ENCODE peak calls at places on chromosomes 12 and 14, in four cellular contexts. One of them, this sample, is unnamed.

GRCh38 chr12:7269273-7269672 is 34.6 kb upstream of the ACSM4 start:
- DNase-seq in A549: no peak
- DNase-seq in uterus: no peak
- DNase-seq in GM12878: no peak
- DNase-seq in this sample: no peak

GRCh38 chr12:26153421-26154154 is 28.8 kb upstream of the BHLHE41 start:
- DNase-seq in A549: peak
- DNase-seq in uterus: peak
- DNase-seq in GM12878: no peak
- DNase-seq in this sample: no peak

GRCh38 chr12:99045158-99045557 is 400.1 kb downstream of the APAF1 start:
- DNase-seq in A549: no peak
- DNase-seq in GM12878: no peak
- DNase-seq in uterus: no peak
- DNase-seq in this sample: no peak

GRCh38 chr14:99603471-99603933 is 505 bp downstream of the CCDC85C start:
- DNase-seq in uterus: peak
- DNase-seq in A549: peak
- DNase-seq in GM12878: no peak
- DNase-seq in this sample: no peak

GRCh38 chr12:64270411-64270810 is 48.3 kb upstream of the KICS2 start:
- DNase-seq in uterus: no peak
- DNase-seq in GM12878: no peak
- DNase-seq in A549: no peak
- DNase-seq in this sample: no peak

GRCh38 chr14:92122351-92122677 is 545 bp downstream of the CPSF2 start:
- DNase-seq in A549: peak
- DNase-seq in GM12878: no peak
- DNase-seq in uterus: no peak
- DNase-seq in this sample: peak

GRCh38 chr12:111124183-111124582 is 203.8 kb upstream of the MYL2 start:
- DNase-seq in GM12878: no peak
- DNase-seq in A549: no peak
- DNase-seq in uterus: no peak
- DNase-seq in this sample: no peak

GRCh38 chr14:100772607-100773165 is 46.0 kb downstream of the DLK1 start:
- DNase-seq in A549: no peak
- DNase-seq in uterus: no peak
- DNase-seq in GM12878: no peak
- DNase-seq in this sample: no peak

GRCh38 chr12:12018454-12018853 is 52.3 kb upstream of the BCL2L14 start:
- DNase-seq in uterus: no peak
- DNase-seq in GM12878: no peak
- DNase-seq in A549: no peak
- DNase-seq in this sample: no peak

GRCh38 chr14:72479471-72479931 is 414.4 kb downstream of the DPF3 start:
- DNase-seq in A549: no peak
- DNase-seq in GM12878: peak
- DNase-seq in uterus: no peak
- DNase-seq in this sample: no peak

GRCh38 chr14:79166171-79166570 is 996.0 kb downstream of the NRXN3 start:
- DNase-seq in A549: no peak
- DNase-seq in GM12878: no peak
- DNase-seq in uterus: no peak
- DNase-seq in this sample: no peak

GRCh38 chr12:66154776-66155175 is 15.0 kb downstream of the TMBIM4 start:
- DNase-seq in GM12878: no peak
- DNase-seq in A549: no peak
- DNase-seq in uterus: no peak
- DNase-seq in this sample: no peak

GRCh38 chr12:39236994-39237393 is 205.9 kb downstream of the KIF21A start:
- DNase-seq in uterus: no peak
- DNase-seq in A549: peak
- DNase-seq in GM12878: no peak
- DNase-seq in this sample: no peak

GRCh38 chr14:77151245-77151644 is 9.7 kb upstream of the ZDHHC22 start:
- DNase-seq in uterus: no peak
- DNase-seq in A549: peak
- DNase-seq in GM12878: no peak
- DNase-seq in this sample: peak

GRCh38 chr12:64744422-64745258 is 14.6 kb downstream of the GNS start:
- DNase-seq in A549: peak
- DNase-seq in uterus: no peak
- DNase-seq in GM12878: no peak
- DNase-seq in this sample: no peak

GRCh38 chr14:73771848-73772705 is 57.9 kb upstream of the PNMA1 start:
- DNase-seq in GM12878: peak
- DNase-seq in uterus: peak
- DNase-seq in A549: no peak
- DNase-seq in this sample: no peak

GRCh38 chr12:118986043-118986442 is 4.7 kb downstream of the SRRM4 start:
- DNase-seq in GM12878: no peak
- DNase-seq in uterus: no peak
- DNase-seq in A549: no peak
- DNase-seq in this sample: no peak

GRCh38 chr12:11711675-11712327 is 62.3 kb downstream of the ETV6 start:
- DNase-seq in A549: no peak
- DNase-seq in uterus: peak
- DNase-seq in GM12878: no peak
- DNase-seq in this sample: no peak

GRCh38 chr14:104968153-104968527 is 10.0 kb downstream of the AHNAK2 start:
- DNase-seq in GM12878: no peak
- DNase-seq in uterus: peak
- DNase-seq in A549: peak
- DNase-seq in this sample: no peak

GRCh38 chr12:122871851-122872785 is 23.8 kb downstream of the VPS37B start:
- DNase-seq in A549: peak
- DNase-seq in uterus: peak
- DNase-seq in GM12878: peak
- DNase-seq in this sample: no peak

GRCh38 chr14:54362089-54362504 is 34.7 kb upstream of the CDKN3 start:
- DNase-seq in A549: no peak
- DNase-seq in uterus: no peak
- DNase-seq in GM12878: no peak
- DNase-seq in this sample: no peak

GRCh38 chr14:100611811-100612480 is 24.7 kb upstream of the BEGAIN start:
- DNase-seq in A549: no peak
- DNase-seq in GM12878: no peak
- DNase-seq in uterus: no peak
- DNase-seq in this sample: no peak

GRCh38 chr12:9936597-9936996 is 4.4 kb upstream of the CLEC2A start:
- DNase-seq in uterus: no peak
- DNase-seq in A549: no peak
- DNase-seq in GM12878: no peak
- DNase-seq in this sample: no peak

GRCh38 chr12:104720346-104721064 is 237.6 kb downstream of the SLC41A2 start:
- DNase-seq in uterus: no peak
- DNase-seq in GM12878: no peak
- DNase-seq in A549: no peak
- DNase-seq in this sample: no peak

GRCh38 chr12:104680070-104680469 is 223.3 kb downstream of the CHST11 start:
- DNase-seq in uterus: no peak
- DNase-seq in A549: peak
- DNase-seq in GM12878: peak
- DNase-seq in this sample: no peak

GRCh38 chr12:57236224-57236924 is 6.9 kb downstream of the SHMT2 start:
- DNase-seq in uterus: no peak
- DNase-seq in A549: no peak
- DNase-seq in GM12878: no peak
- DNase-seq in this sample: no peak

GRCh38 chr12:91319071-91319760 is 136.6 kb upstream of the DCN start:
- DNase-seq in uterus: no peak
- DNase-seq in GM12878: no peak
- DNase-seq in A549: no peak
- DNase-seq in this sample: no peak

GRCh38 chr14:89040080-89040437 is 215.6 kb downstream of the TTC8 start:
- DNase-seq in GM12878: no peak
- DNase-seq in A549: no peak
- DNase-seq in uterus: no peak
- DNase-seq in this sample: peak

GRCh38 chr14:89042021-89042420 is 217.6 kb downstream of the TTC8 start:
- DNase-seq in GM12878: no peak
- DNase-seq in uterus: no peak
- DNase-seq in A549: no peak
- DNase-seq in this sample: no peak

GRCh38 chr14:89041245-89041585 is 216.8 kb downstream of the TTC8 start:
- DNase-seq in uterus: no peak
- DNase-seq in GM12878: no peak
- DNase-seq in A549: no peak
- DNase-seq in this sample: no peak

GRCh38 chr14:89037065-89037464 is 212.6 kb downstream of the TTC8 start:
- DNase-seq in GM12878: no peak
- DNase-seq in uterus: no peak
- DNase-seq in A549: no peak
- DNase-seq in this sample: no peak

DNA sequence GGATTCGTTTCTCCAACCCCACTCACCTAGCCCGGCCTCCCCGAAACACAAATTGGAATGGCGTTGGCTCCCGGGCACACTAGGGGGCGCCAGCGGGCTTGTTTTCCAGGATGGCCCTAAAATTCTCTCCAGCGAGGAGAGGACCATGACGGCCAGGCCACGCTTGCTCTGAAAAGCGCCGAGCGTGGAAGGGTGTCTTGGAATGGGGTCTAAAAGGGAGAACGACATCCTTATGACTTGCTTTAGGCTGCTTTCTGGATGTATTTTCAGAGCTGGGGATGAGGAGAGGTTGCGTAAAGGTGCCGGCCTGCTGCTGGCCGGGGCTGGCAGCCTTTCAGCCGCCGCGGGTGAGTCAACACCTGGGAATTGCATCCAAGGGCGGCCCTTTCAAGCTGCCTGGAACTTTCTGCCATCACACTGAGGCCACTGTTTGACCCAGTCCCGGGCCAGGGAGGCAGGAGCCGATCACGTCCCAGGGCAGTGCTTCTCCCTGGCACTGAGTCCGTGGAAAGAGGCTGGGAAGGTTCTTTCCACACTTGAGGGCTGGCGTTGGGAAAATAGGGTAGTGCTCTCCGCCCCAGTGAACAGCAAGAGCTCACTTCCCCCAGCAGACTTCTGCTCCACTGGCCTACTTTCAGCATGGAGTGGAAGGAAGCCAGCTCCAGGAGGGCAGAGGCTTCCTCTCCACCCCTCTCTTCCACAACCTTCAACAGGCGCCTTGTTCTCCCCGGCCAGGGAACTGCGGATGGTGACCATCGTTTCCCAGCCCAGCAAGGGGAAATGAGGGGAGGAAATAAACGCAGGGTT is 216.2 kb downstream of the TTC8 start:
- DNase-seq in GM12878: peak
- DNase-seq in A549: peak
- DNase-seq in uterus: peak
- DNase-seq in this sample: peak
- TF ChIP-seq POLR2A in GM12878: no peak
- TF ChIP-seq POLR2A in A549: no peak
- TF ChIP-seq POLR2A in uterus: no peak
- TF ChIP-seq POLR2A in this sample: no peak

DNA sequence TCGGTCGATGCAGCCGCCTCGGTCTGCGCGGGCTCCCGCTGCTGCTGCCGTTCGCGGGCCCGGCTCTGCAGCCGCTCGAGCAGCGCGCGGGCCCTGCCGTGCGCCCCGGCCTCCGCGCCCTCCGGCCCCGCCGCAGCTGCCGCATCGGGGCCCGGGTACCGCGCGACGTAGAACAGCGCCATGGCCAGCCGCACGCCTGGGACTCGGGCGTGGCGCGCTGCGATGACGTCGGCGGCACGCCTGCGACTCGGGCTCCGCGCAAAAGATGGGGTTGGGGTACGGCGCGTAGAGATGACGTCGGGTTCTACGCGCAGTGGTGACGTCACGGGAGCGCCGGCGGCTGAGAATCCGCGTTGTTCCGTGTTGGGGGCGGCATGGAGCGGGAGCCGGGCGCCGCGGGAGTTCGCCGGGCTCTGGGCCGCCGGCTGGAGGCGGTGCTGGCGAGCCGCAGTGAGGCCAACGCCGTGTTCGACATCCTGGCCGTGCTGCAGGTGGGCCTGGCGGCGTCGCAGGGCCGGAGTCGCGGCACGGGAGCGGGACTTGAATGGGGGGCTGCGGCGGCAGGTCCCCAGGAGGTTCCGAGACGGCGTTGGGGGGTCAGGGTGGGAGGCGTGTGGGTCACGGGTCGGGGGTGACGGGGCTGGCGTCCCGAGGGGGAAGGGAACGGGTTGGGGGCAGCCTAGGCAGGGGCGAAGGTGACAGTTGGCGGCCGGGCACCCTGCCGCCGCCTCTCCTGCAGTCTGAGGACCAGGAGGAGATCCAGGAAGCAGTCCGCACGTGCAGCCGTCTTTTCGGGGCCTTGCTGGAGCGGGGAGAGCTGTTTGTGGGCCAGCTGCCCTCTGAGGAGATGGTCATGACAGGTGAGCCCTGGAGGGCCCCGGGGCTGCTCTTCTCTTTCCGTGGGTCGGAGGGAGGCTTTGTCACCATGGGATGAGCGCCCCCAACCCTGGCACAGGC is at the start of the genes DDX51 and NOC4L:
- DNase-seq in A549: peak
- DNase-seq in uterus: peak
- DNase-seq in GM12878: peak
- DNase-seq in this sample: peak
- TF ChIP-seq POLR2A in A549: peak
- TF ChIP-seq POLR2A in uterus: peak
- TF ChIP-seq POLR2A in GM12878: peak
- TF ChIP-seq POLR2A in this sample: peak

GRCh38 chr12:48851883-48852733 is at the start of gene DDX23:
- DNase-seq in uterus: peak
- DNase-seq in A549: peak
- DNase-seq in GM12878: peak
- DNase-seq in this sample: peak
- TF ChIP-seq POLR2A in uterus: peak
- TF ChIP-seq POLR2A in A549: peak
- TF ChIP-seq POLR2A in GM12878: peak
- TF ChIP-seq POLR2A in this sample: peak

DNA sequence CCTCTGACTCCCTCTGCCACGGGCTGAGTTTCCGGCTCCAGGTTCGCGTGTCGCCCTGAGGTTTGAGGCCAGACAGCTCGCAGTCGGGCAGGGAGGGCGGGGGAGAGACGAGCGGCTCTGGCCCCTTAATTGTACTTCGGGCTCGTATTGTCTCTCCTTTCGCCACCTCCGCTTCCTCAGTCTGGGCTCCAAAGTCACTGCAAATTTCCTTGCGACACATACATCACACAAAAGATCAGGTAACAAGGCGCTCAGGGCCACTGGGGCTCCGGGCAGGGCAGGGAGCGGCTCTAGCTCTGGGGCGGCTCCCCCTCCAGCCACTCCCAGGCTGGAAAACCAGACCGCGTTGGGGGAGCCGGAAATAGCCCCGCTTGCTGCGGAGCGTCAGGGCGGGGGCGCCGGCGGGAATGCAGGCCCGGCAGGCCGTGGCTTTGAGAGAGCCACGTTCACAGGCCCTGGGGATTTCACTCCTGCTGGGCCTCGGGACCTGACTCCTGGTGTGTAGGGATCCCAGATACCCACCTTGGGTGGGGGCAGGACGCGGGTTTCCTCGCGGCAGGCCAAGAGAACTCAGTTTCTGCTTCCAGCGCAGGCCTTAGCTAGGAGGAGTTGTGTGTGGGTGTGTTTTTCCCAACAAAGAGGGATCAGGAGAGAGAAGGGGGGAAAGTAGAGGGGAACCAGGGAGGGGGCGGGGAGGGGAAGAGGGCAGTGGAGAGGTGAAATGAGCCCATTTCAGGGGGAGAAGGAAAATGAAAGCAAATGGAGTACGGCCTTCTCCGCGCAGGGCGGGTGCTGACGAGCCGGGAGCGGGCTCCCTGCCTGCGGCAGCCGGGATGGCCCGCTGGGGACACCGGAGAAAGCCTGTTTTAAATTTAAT is 4.4 kb upstream of the HOXC9 start:
- DNase-seq in uterus: peak
- DNase-seq in A549: peak
- DNase-seq in GM12878: no peak
- DNase-seq in this sample: no peak
- TF ChIP-seq POLR2A in uterus: no peak
- TF ChIP-seq POLR2A in A549: peak
- TF ChIP-seq POLR2A in GM12878: no peak
- TF ChIP-seq POLR2A in this sample: no peak